ENCODE peak calls at places on chromosome 20, in ten cellular contexts. Z is small intestine, O is mucosa of descending colon, J is OCI-LY7, D is hepatocyte, Q is MM.1S, R is body of pancreas, A is heart left ventricle, N is cardiac muscle cell, M is stomach. F is an unnamed sample. For H3K4me1, the result is how much of the 10 kb centered on the place peaks cover.

GRCh38 chr20:45064812-45065211 is 36.1 kb downstream of the KCNS1 start:
- DNase-seq in D (no peak), M (no peak), Q (no peak), Z (no peak), O (no peak), R (no peak), A (no peak), J (no peak), N (no peak), F (no peak)

GRCh38 chr20:5691918-5692618 is 58.1 kb upstream of the SHLD1 start:
- DNase-seq in N (no peak), R (no peak), M (no peak), O (no peak), Z (no peak), D (no peak), A (no peak), Q (peak), J (peak), F (peak)

GRCh38 chr20:62601172-62601571 is 41.1 kb upstream of the SLCO4A1 start:
- DNase-seq in N (no peak), A (no peak), M (no peak), Z (no peak), J (no peak), O (no peak), D (no peak), R (no peak), Q (no peak), F (no peak)

GRCh38 chr20:62409935-62410741 is 3.1 kb upstream of the CABLES2 start:
- DNase-seq in M (peak), D (peak), Q (peak), N (peak), J (peak), A (peak), Z (peak), R (peak), O (peak), F (peak)

GRCh38 chr20:31573555-31574295 is 31.4 kb upstream of the ID1 start:
- DNase-seq in O (no peak), A (no peak), J (no peak), Z (no peak), Q (no peak), D (peak), M (no peak), R (no peak), N (no peak), F (peak)

GRCh38 chr20:19806806-19807691 is 49.0 kb downstream of the RIN2 start:
- DNase-seq in A (no peak), N (no peak), O (peak), Q (no peak), M (no peak), J (no peak), D (no peak), Z (peak), R (peak), F (no peak)

GRCh38 chr20:61455508-61456215 is 203.6 kb downstream of the CDH4 start:
- DNase-seq in Q (no peak), N (no peak), J (no peak), M (no peak), Z (no peak), R (no peak), A (no peak), D (no peak), O (no peak), F (no peak)

GRCh38 chr20:61434361-61434781 is 182.3 kb downstream of the CDH4 start:
- DNase-seq in M (no peak), Q (no peak), D (no peak), J (no peak), Z (no peak), A (no peak), N (peak), O (no peak), R (no peak), F (no peak)

GRCh38 chr20:51966296-51966971 is 164.1 kb upstream of the SALL4 start:
- DNase-seq in O (no peak), Z (peak), D (peak), Q (peak), M (peak), J (peak), A (peak), R (peak), N (peak), F (peak)

GRCh38 chr20:56389807-56390206 is 2.2 kb downstream of the AURKA start:
- DNase-seq in J (no peak), Q (no peak), R (no peak), N (no peak), O (no peak), D (no peak), A (no peak), M (no peak), Z (no peak), F (no peak)

GRCh38 chr20:54272901-54273488 is 65.1 kb downstream of the PFDN4 start:
- DNase-seq in Z (no peak), A (no peak), M (no peak), N (no peak), D (no peak), Q (no peak), R (no peak), O (no peak), J (no peak), F (no peak)

GRCh38 chr20:35662541-35662940 is 2.2 kb downstream of the CPNE1 start:
- DNase-seq in A (no peak), Z (no peak), R (no peak), D (no peak), J (no peak), O (no peak), M (no peak), N (no peak), Q (no peak), F (no peak)
- H3K4me1 ChIP-seq in A (under half), Z (under half), R (under half), D (under half), J (under half), O (under half), M (half or more), N (under half), Q (under half), F (half or more)

DNA sequence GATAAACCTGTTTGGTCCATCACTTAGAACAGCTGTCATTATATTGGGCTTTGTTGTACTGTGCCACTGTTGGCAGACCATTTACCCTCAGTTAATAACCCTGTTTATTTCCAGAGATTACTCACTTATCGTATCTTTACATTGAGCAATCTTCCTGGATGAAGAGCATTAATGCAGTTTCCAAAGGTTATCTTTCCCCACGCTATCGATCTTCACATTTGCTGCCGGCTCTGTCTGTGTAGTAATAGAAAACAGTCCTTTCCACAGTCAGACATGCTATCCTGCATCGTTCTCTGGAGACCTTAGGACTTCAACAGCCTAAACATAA is 27.4 kb downstream of the GHRH start:
- DNase-seq in M (no peak), Q (no peak), O (no peak), R (no peak), Z (peak), N (no peak), J (no peak), D (no peak), A (no peak), F (no peak)
- H3K4me1 ChIP-seq in M (under half), Q (under half), O (under half), R (under half), Z (under half), N (under half), J (under half), D (under half), A (under half), F (under half)

DNA sequence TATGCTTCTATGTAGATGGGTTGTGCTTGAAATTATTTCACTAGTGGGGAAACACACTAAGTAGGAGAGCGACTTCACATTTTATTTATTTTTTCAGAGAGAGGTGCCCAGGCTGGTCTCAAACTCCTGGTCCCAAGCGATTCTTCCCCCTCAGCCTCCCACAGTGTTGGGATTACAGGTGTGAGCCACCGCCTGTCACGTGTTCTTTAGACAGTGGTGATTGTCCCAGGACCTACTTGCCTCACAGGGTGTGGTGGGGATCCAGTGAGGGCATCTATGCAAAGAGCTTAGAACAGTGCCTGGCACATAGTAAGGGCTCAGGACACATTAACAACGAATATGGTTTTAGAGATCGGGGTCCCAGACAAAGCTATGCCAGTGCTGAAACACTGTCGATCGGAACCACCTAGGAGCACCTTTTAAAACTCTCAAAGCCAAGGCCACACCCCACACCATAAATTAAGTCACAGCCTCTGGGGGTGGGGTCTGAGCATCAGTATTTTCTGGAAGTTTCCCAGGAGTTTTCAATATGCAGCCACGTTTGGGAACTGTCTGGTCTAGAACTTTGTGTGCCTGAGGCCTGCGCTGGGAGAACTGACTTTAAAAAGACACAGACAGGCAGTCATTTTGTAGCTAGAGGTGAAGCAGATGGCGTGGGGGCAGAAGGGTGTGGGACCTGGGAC is 4.8 kb upstream of the BCAS4 start:
- DNase-seq in M (no peak), Q (no peak), O (no peak), D (no peak), A (no peak), Z (peak), R (no peak), J (no peak), N (no peak), F (peak)
- H3K4me1 ChIP-seq in M (half or more), Q (under half), O (under half), D (under half), A (under half), Z (under half), R (under half), J (under half), N (under half), F (under half)

GRCh38 chr20:15396900-15397299 is 1059.5 kb upstream of the FLRT3 start:
- DNase-seq in A (no peak), O (no peak), N (no peak), D (no peak), M (no peak), Q (no peak), R (no peak), J (no peak), Z (no peak), F (no peak)
- H3K4me1 ChIP-seq in A (under half), O (under half), N (under half), D (under half), M (under half), Q (under half), R (under half), J (under half), Z (under half), F (under half)

GRCh38 chr20:49672109-49672681 is 41.5 kb downstream of the B4GALT5 start:
- DNase-seq in A (no peak), J (peak), M (no peak), R (no peak), Z (no peak), O (no peak), Q (no peak), D (no peak), N (no peak), F (no peak)
- H3K4me1 ChIP-seq in A (under half), J (half or more), M (half or more), R (half or more), Z (under half), O (under half), Q (half or more), D (half or more), N (under half), F (half or more)

GRCh38 chr20:50301712-50302111 is 111.1 kb downstream of the CEBPB start:
- DNase-seq in Q (no peak), M (no peak), O (no peak), N (no peak), D (no peak), R (no peak), J (no peak), A (no peak), Z (no peak), F (no peak)
- H3K4me1 ChIP-seq in Q (under half), M (half or more), O (under half), N (under half), D (under half), R (under half), J (under half), A (under half), Z (under half), F (under half)

F was measured in transverse colon.